ENCODE peak calls at places on chromosome 13, in eight cellular contexts. One of them, this sample, is unnamed.

GRCh38 chr13:69565334-69565733 is 542.3 kb upstream of the ATXN8OS start:
- DNase-seq in activated T-helper 1 cell treated with anti-CD3 and anti-CD28 coated beads, Interleukin-12 subunit alpha, Interleukin-12 subunit beta, Interleukin-2, Interleukin-4 antibody, amounts not matched to agents 30 ng/mL and 10 ng/mL and 1 ng/mL, durations not matched to agents 14 hours and 24 hours and 36 hours: no peak
- DNase-seq in NK-92 treated with Interleukin-12 subunit alpha and Interleukin-12 subunit beta, amount 100 ng/mL, for 24 hours: no peak
- DNase-seq in activated CD4-positive, alpha-beta T cell treated with anti-CD3 and anti-CD28 coated beads for 48 hours: no peak
- DNase-seq in LHCN-M2: peak
- DNase-seq in foreskin fibroblast: no peak
- DNase-seq in naive thymus-derived CD8-positive, alpha-beta T cell: no peak
- DNase-seq in activated T-cell treated with anti-CD3 and anti-CD28 coated beads for 1 hour: no peak
- DNase-seq in this sample: no peak

GRCh38 chr13:71935166-71935840 is 68.3 kb upstream of the DACH1 start:
- DNase-seq in activated T-cell treated with anti-CD3 and anti-CD28 coated beads for 1 hour: no peak
- DNase-seq in naive thymus-derived CD8-positive, alpha-beta T cell: no peak
- DNase-seq in NK-92 treated with Interleukin-12 subunit alpha and Interleukin-12 subunit beta, amount 100 ng/mL, for 24 hours: no peak
- DNase-seq in activated T-helper 1 cell treated with anti-CD3 and anti-CD28 coated beads, Interleukin-12 subunit alpha, Interleukin-12 subunit beta, Interleukin-2, Interleukin-4 antibody, amounts not matched to agents 30 ng/mL and 10 ng/mL and 1 ng/mL, durations not matched to agents 14 hours and 24 hours and 36 hours: no peak
- DNase-seq in LHCN-M2: no peak
- DNase-seq in activated CD4-positive, alpha-beta T cell treated with anti-CD3 and anti-CD28 coated beads for 48 hours: no peak
- DNase-seq in foreskin fibroblast: no peak
- DNase-seq in this sample: no peak

GRCh38 chr13:32917504-32917903 is 98.7 kb upstream of the KL start:
- DNase-seq in LHCN-M2: no peak
- DNase-seq in foreskin fibroblast: no peak
- DNase-seq in activated CD4-positive, alpha-beta T cell treated with anti-CD3 and anti-CD28 coated beads for 48 hours: no peak
- DNase-seq in activated T-cell treated with anti-CD3 and anti-CD28 coated beads for 1 hour: no peak
- DNase-seq in NK-92 treated with Interleukin-12 subunit alpha and Interleukin-12 subunit beta, amount 100 ng/mL, for 24 hours: no peak
- DNase-seq in activated T-helper 1 cell treated with anti-CD3 and anti-CD28 coated beads, Interleukin-12 subunit alpha, Interleukin-12 subunit beta, Interleukin-2, Interleukin-4 antibody, amounts not matched to agents 30 ng/mL and 10 ng/mL and 1 ng/mL, durations not matched to agents 14 hours and 24 hours and 36 hours: no peak
- DNase-seq in naive thymus-derived CD8-positive, alpha-beta T cell: no peak
- DNase-seq in this sample: no peak

GRCh38 chr13:24540236-24541126 is 27.9 kb upstream of the PARP4 start:
- DNase-seq in LHCN-M2: no peak
- DNase-seq in activated T-cell treated with anti-CD3 and anti-CD28 coated beads for 1 hour: no peak
- DNase-seq in foreskin fibroblast: peak
- DNase-seq in activated CD4-positive, alpha-beta T cell treated with anti-CD3 and anti-CD28 coated beads for 48 hours: no peak
- DNase-seq in naive thymus-derived CD8-positive, alpha-beta T cell: no peak
- DNase-seq in NK-92 treated with Interleukin-12 subunit alpha and Interleukin-12 subunit beta, amount 100 ng/mL, for 24 hours: no peak
- DNase-seq in activated T-helper 1 cell treated with anti-CD3 and anti-CD28 coated beads, Interleukin-12 subunit alpha, Interleukin-12 subunit beta, Interleukin-2, Interleukin-4 antibody, amounts not matched to agents 30 ng/mL and 10 ng/mL and 1 ng/mL, durations not matched to agents 14 hours and 24 hours and 36 hours: no peak
- DNase-seq in this sample: no peak

GRCh38 chr13:39051157-39051556 is 12.9 kb downstream of the NHLRC3 start:
- DNase-seq in foreskin fibroblast: peak
- DNase-seq in activated T-helper 1 cell treated with anti-CD3 and anti-CD28 coated beads, Interleukin-12 subunit alpha, Interleukin-12 subunit beta, Interleukin-2, Interleukin-4 antibody, amounts not matched to agents 30 ng/mL and 10 ng/mL and 1 ng/mL, durations not matched to agents 14 hours and 24 hours and 36 hours: no peak
- DNase-seq in naive thymus-derived CD8-positive, alpha-beta T cell: no peak
- DNase-seq in activated T-cell treated with anti-CD3 and anti-CD28 coated beads for 1 hour: no peak
- DNase-seq in LHCN-M2: peak
- DNase-seq in activated CD4-positive, alpha-beta T cell treated with anti-CD3 and anti-CD28 coated beads for 48 hours: no peak
- DNase-seq in NK-92 treated with Interleukin-12 subunit alpha and Interleukin-12 subunit beta, amount 100 ng/mL, for 24 hours: no peak
- DNase-seq in this sample: peak

GRCh38 chr13:110479648-110480047 is 81.9 kb downstream of the RAB20 start:
- DNase-seq in foreskin fibroblast: no peak
- DNase-seq in activated T-helper 1 cell treated with anti-CD3 and anti-CD28 coated beads, Interleukin-12 subunit alpha, Interleukin-12 subunit beta, Interleukin-2, Interleukin-4 antibody, amounts not matched to agents 30 ng/mL and 10 ng/mL and 1 ng/mL, durations not matched to agents 14 hours and 24 hours and 36 hours: no peak
- DNase-seq in activated T-cell treated with anti-CD3 and anti-CD28 coated beads for 1 hour: no peak
- DNase-seq in naive thymus-derived CD8-positive, alpha-beta T cell: no peak
- DNase-seq in activated CD4-positive, alpha-beta T cell treated with anti-CD3 and anti-CD28 coated beads for 48 hours: no peak
- DNase-seq in LHCN-M2: no peak
- DNase-seq in NK-92 treated with Interleukin-12 subunit alpha and Interleukin-12 subunit beta, amount 100 ng/mL, for 24 hours: no peak
- DNase-seq in this sample: no peak

GRCh38 chr13:40981361-40981760 is 37.8 kb downstream of the ELF1 start:
- DNase-seq in activated CD4-positive, alpha-beta T cell treated with anti-CD3 and anti-CD28 coated beads for 48 hours: no peak
- DNase-seq in activated T-cell treated with anti-CD3 and anti-CD28 coated beads for 1 hour: no peak
- DNase-seq in naive thymus-derived CD8-positive, alpha-beta T cell: no peak
- DNase-seq in NK-92 treated with Interleukin-12 subunit alpha and Interleukin-12 subunit beta, amount 100 ng/mL, for 24 hours: no peak
- DNase-seq in activated T-helper 1 cell treated with anti-CD3 and anti-CD28 coated beads, Interleukin-12 subunit alpha, Interleukin-12 subunit beta, Interleukin-2, Interleukin-4 antibody, amounts not matched to agents 30 ng/mL and 10 ng/mL and 1 ng/mL, durations not matched to agents 14 hours and 24 hours and 36 hours: no peak
- DNase-seq in foreskin fibroblast: no peak
- DNase-seq in LHCN-M2: no peak
- DNase-seq in this sample: no peak

GRCh38 chr13:73061478-73062275 is 2.9 kb downstream of the KLF5 start:
- DNase-seq in activated CD4-positive, alpha-beta T cell treated with anti-CD3 and anti-CD28 coated beads for 48 hours: no peak
- DNase-seq in LHCN-M2: no peak
- DNase-seq in activated T-helper 1 cell treated with anti-CD3 and anti-CD28 coated beads, Interleukin-12 subunit alpha, Interleukin-12 subunit beta, Interleukin-2, Interleukin-4 antibody, amounts not matched to agents 30 ng/mL and 10 ng/mL and 1 ng/mL, durations not matched to agents 14 hours and 24 hours and 36 hours: no peak
- DNase-seq in naive thymus-derived CD8-positive, alpha-beta T cell: no peak
- DNase-seq in NK-92 treated with Interleukin-12 subunit alpha and Interleukin-12 subunit beta, amount 100 ng/mL, for 24 hours: no peak
- DNase-seq in foreskin fibroblast: no peak
- DNase-seq in activated T-cell treated with anti-CD3 and anti-CD28 coated beads for 1 hour: no peak
- DNase-seq in this sample: no peak

GRCh38 chr13:106100261-106100919 is 435.1 kb downstream of the EFNB2 start:
- DNase-seq in activated T-cell treated with anti-CD3 and anti-CD28 coated beads for 1 hour: no peak
- DNase-seq in LHCN-M2: no peak
- DNase-seq in naive thymus-derived CD8-positive, alpha-beta T cell: no peak
- DNase-seq in activated T-helper 1 cell treated with anti-CD3 and anti-CD28 coated beads, Interleukin-12 subunit alpha, Interleukin-12 subunit beta, Interleukin-2, Interleukin-4 antibody, amounts not matched to agents 30 ng/mL and 10 ng/mL and 1 ng/mL, durations not matched to agents 14 hours and 24 hours and 36 hours: no peak
- DNase-seq in NK-92 treated with Interleukin-12 subunit alpha and Interleukin-12 subunit beta, amount 100 ng/mL, for 24 hours: no peak
- DNase-seq in activated CD4-positive, alpha-beta T cell treated with anti-CD3 and anti-CD28 coated beads for 48 hours: no peak
- DNase-seq in foreskin fibroblast: no peak
- DNase-seq in this sample: peak

GRCh38 chr13:110811008-110811720 is 97.7 kb downstream of the ING1 start:
- DNase-seq in activated T-helper 1 cell treated with anti-CD3 and anti-CD28 coated beads, Interleukin-12 subunit alpha, Interleukin-12 subunit beta, Interleukin-2, Interleukin-4 antibody, amounts not matched to agents 30 ng/mL and 10 ng/mL and 1 ng/mL, durations not matched to agents 14 hours and 24 hours and 36 hours: no peak
- DNase-seq in activated CD4-positive, alpha-beta T cell treated with anti-CD3 and anti-CD28 coated beads for 48 hours: no peak
- DNase-seq in NK-92 treated with Interleukin-12 subunit alpha and Interleukin-12 subunit beta, amount 100 ng/mL, for 24 hours: no peak
- DNase-seq in foreskin fibroblast: peak
- DNase-seq in naive thymus-derived CD8-positive, alpha-beta T cell: no peak
- DNase-seq in activated T-cell treated with anti-CD3 and anti-CD28 coated beads for 1 hour: no peak
- DNase-seq in LHCN-M2: no peak
- DNase-seq in this sample: no peak

GRCh38 chr13:24624363-24624762 is 55.8 kb upstream of the ATP12A start:
- DNase-seq in activated T-cell treated with anti-CD3 and anti-CD28 coated beads for 1 hour: no peak
- DNase-seq in NK-92 treated with Interleukin-12 subunit alpha and Interleukin-12 subunit beta, amount 100 ng/mL, for 24 hours: no peak
- DNase-seq in LHCN-M2: no peak
- DNase-seq in foreskin fibroblast: no peak
- DNase-seq in naive thymus-derived CD8-positive, alpha-beta T cell: no peak
- DNase-seq in activated T-helper 1 cell treated with anti-CD3 and anti-CD28 coated beads, Interleukin-12 subunit alpha, Interleukin-12 subunit beta, Interleukin-2, Interleukin-4 antibody, amounts not matched to agents 30 ng/mL and 10 ng/mL and 1 ng/mL, durations not matched to agents 14 hours and 24 hours and 36 hours: no peak
- DNase-seq in activated CD4-positive, alpha-beta T cell treated with anti-CD3 and anti-CD28 coated beads for 48 hours: no peak
- DNase-seq in this sample: no peak

GRCh38 chr13:110571897-110572777 is 10.6 kb upstream of the RAB20 start:
- DNase-seq in activated T-cell treated with anti-CD3 and anti-CD28 coated beads for 1 hour: no peak
- DNase-seq in LHCN-M2: no peak
- DNase-seq in activated CD4-positive, alpha-beta T cell treated with anti-CD3 and anti-CD28 coated beads for 48 hours: no peak
- DNase-seq in activated T-helper 1 cell treated with anti-CD3 and anti-CD28 coated beads, Interleukin-12 subunit alpha, Interleukin-12 subunit beta, Interleukin-2, Interleukin-4 antibody, amounts not matched to agents 30 ng/mL and 10 ng/mL and 1 ng/mL, durations not matched to agents 14 hours and 24 hours and 36 hours: no peak
- DNase-seq in NK-92 treated with Interleukin-12 subunit alpha and Interleukin-12 subunit beta, amount 100 ng/mL, for 24 hours: no peak
- DNase-seq in naive thymus-derived CD8-positive, alpha-beta T cell: no peak
- DNase-seq in foreskin fibroblast: no peak
- DNase-seq in this sample: no peak

GRCh38 chr13:31890946-31891345 is 140.6 kb upstream of the FRY start:
- DNase-seq in activated CD4-positive, alpha-beta T cell treated with anti-CD3 and anti-CD28 coated beads for 48 hours: no peak
- DNase-seq in NK-92 treated with Interleukin-12 subunit alpha and Interleukin-12 subunit beta, amount 100 ng/mL, for 24 hours: no peak
- DNase-seq in activated T-cell treated with anti-CD3 and anti-CD28 coated beads for 1 hour: no peak
- DNase-seq in naive thymus-derived CD8-positive, alpha-beta T cell: no peak
- DNase-seq in activated T-helper 1 cell treated with anti-CD3 and anti-CD28 coated beads, Interleukin-12 subunit alpha, Interleukin-12 subunit beta, Interleukin-2, Interleukin-4 antibody, amounts not matched to agents 30 ng/mL and 10 ng/mL and 1 ng/mL, durations not matched to agents 14 hours and 24 hours and 36 hours: no peak
- DNase-seq in LHCN-M2: peak
- DNase-seq in foreskin fibroblast: no peak
- DNase-seq in this sample: no peak

GRCh38 chr13:112132142-112132541 is 65.2 kb downstream of the SOX1 start:
- DNase-seq in naive thymus-derived CD8-positive, alpha-beta T cell: no peak
- DNase-seq in foreskin fibroblast: no peak
- DNase-seq in activated CD4-positive, alpha-beta T cell treated with anti-CD3 and anti-CD28 coated beads for 48 hours: no peak
- DNase-seq in NK-92 treated with Interleukin-12 subunit alpha and Interleukin-12 subunit beta, amount 100 ng/mL, for 24 hours: no peak
- DNase-seq in activated T-helper 1 cell treated with anti-CD3 and anti-CD28 coated beads, Interleukin-12 subunit alpha, Interleukin-12 subunit beta, Interleukin-2, Interleukin-4 antibody, amounts not matched to agents 30 ng/mL and 10 ng/mL and 1 ng/mL, durations not matched to agents 14 hours and 24 hours and 36 hours: no peak
- DNase-seq in activated T-cell treated with anti-CD3 and anti-CD28 coated beads for 1 hour: no peak
- DNase-seq in LHCN-M2: no peak
- DNase-seq in this sample: no peak

GRCh38 chr13:101881593-101881992 is 429.1 kb downstream of the ITGBL1 start:
- DNase-seq in naive thymus-derived CD8-positive, alpha-beta T cell: no peak
- DNase-seq in activated T-cell treated with anti-CD3 and anti-CD28 coated beads for 1 hour: no peak
- DNase-seq in NK-92 treated with Interleukin-12 subunit alpha and Interleukin-12 subunit beta, amount 100 ng/mL, for 24 hours: no peak
- DNase-seq in LHCN-M2: no peak
- DNase-seq in foreskin fibroblast: no peak
- DNase-seq in activated CD4-positive, alpha-beta T cell treated with anti-CD3 and anti-CD28 coated beads for 48 hours: no peak
- DNase-seq in activated T-helper 1 cell treated with anti-CD3 and anti-CD28 coated beads, Interleukin-12 subunit alpha, Interleukin-12 subunit beta, Interleukin-2, Interleukin-4 antibody, amounts not matched to agents 30 ng/mL and 10 ng/mL and 1 ng/mL, durations not matched to agents 14 hours and 24 hours and 36 hours: no peak
- DNase-seq in this sample: no peak

GRCh38 chr13:51902776-51903175 is 41.0 kb downstream of the CCDC70 start:
- DNase-seq in activated CD4-positive, alpha-beta T cell treated with anti-CD3 and anti-CD28 coated beads for 48 hours: no peak
- DNase-seq in activated T-cell treated with anti-CD3 and anti-CD28 coated beads for 1 hour: no peak
- DNase-seq in NK-92 treated with Interleukin-12 subunit alpha and Interleukin-12 subunit beta, amount 100 ng/mL, for 24 hours: no peak
- DNase-seq in naive thymus-derived CD8-positive, alpha-beta T cell: no peak
- DNase-seq in activated T-helper 1 cell treated with anti-CD3 and anti-CD28 coated beads, Interleukin-12 subunit alpha, Interleukin-12 subunit beta, Interleukin-2, Interleukin-4 antibody, amounts not matched to agents 30 ng/mL and 10 ng/mL and 1 ng/mL, durations not matched to agents 14 hours and 24 hours and 36 hours: no peak
- DNase-seq in LHCN-M2: no peak
- DNase-seq in foreskin fibroblast: no peak
- DNase-seq in this sample: no peak

GRCh38 chr13:75739244-75739868 is 103.2 kb downstream of the LMO7 start:
- DNase-seq in foreskin fibroblast: peak
- DNase-seq in NK-92 treated with Interleukin-12 subunit alpha and Interleukin-12 subunit beta, amount 100 ng/mL, for 24 hours: no peak
- DNase-seq in LHCN-M2: no peak
- DNase-seq in activated CD4-positive, alpha-beta T cell treated with anti-CD3 and anti-CD28 coated beads for 48 hours: no peak
- DNase-seq in activated T-cell treated with anti-CD3 and anti-CD28 coated beads for 1 hour: no peak
- DNase-seq in activated T-helper 1 cell treated with anti-CD3 and anti-CD28 coated beads, Interleukin-12 subunit alpha, Interleukin-12 subunit beta, Interleukin-2, Interleukin-4 antibody, amounts not matched to agents 30 ng/mL and 10 ng/mL and 1 ng/mL, durations not matched to agents 14 hours and 24 hours and 36 hours: no peak
- DNase-seq in naive thymus-derived CD8-positive, alpha-beta T cell: no peak
- DNase-seq in this sample: no peak

GRCh38 chr13:53781941-53782340 is 753.3 kb downstream of the OLFM4 start:
- DNase-seq in naive thymus-derived CD8-positive, alpha-beta T cell: no peak
- DNase-seq in LHCN-M2: no peak
- DNase-seq in activated T-helper 1 cell treated with anti-CD3 and anti-CD28 coated beads, Interleukin-12 subunit alpha, Interleukin-12 subunit beta, Interleukin-2, Interleukin-4 antibody, amounts not matched to agents 30 ng/mL and 10 ng/mL and 1 ng/mL, durations not matched to agents 14 hours and 24 hours and 36 hours: no peak
- DNase-seq in activated T-cell treated with anti-CD3 and anti-CD28 coated beads for 1 hour: no peak
- DNase-seq in activated CD4-positive, alpha-beta T cell treated with anti-CD3 and anti-CD28 coated beads for 48 hours: no peak
- DNase-seq in foreskin fibroblast: no peak
- DNase-seq in NK-92 treated with Interleukin-12 subunit alpha and Interleukin-12 subunit beta, amount 100 ng/mL, for 24 hours: no peak
- DNase-seq in this sample: peak

GRCh38 chr13:110457361-110457760 is 104.2 kb downstream of the RAB20 start:
- DNase-seq in activated CD4-positive, alpha-beta T cell treated with anti-CD3 and anti-CD28 coated beads for 48 hours: no peak
- DNase-seq in foreskin fibroblast: no peak
- DNase-seq in activated T-helper 1 cell treated with anti-CD3 and anti-CD28 coated beads, Interleukin-12 subunit alpha, Interleukin-12 subunit beta, Interleukin-2, Interleukin-4 antibody, amounts not matched to agents 30 ng/mL and 10 ng/mL and 1 ng/mL, durations not matched to agents 14 hours and 24 hours and 36 hours: no peak
- DNase-seq in naive thymus-derived CD8-positive, alpha-beta T cell: no peak
- DNase-seq in NK-92 treated with Interleukin-12 subunit alpha and Interleukin-12 subunit beta, amount 100 ng/mL, for 24 hours: no peak
- DNase-seq in LHCN-M2: no peak
- DNase-seq in activated T-cell treated with anti-CD3 and anti-CD28 coated beads for 1 hour: no peak
- DNase-seq in this sample: no peak

GRCh38 chr13:85313761-85314503 is 485.3 kb downstream of the SLITRK6 start:
- DNase-seq in activated T-helper 1 cell treated with anti-CD3 and anti-CD28 coated beads, Interleukin-12 subunit alpha, Interleukin-12 subunit beta, Interleukin-2, Interleukin-4 antibody, amounts not matched to agents 30 ng/mL and 10 ng/mL and 1 ng/mL, durations not matched to agents 14 hours and 24 hours and 36 hours: no peak
- DNase-seq in activated CD4-positive, alpha-beta T cell treated with anti-CD3 and anti-CD28 coated beads for 48 hours: no peak
- DNase-seq in activated T-cell treated with anti-CD3 and anti-CD28 coated beads for 1 hour: no peak
- DNase-seq in NK-92 treated with Interleukin-12 subunit alpha and Interleukin-12 subunit beta, amount 100 ng/mL, for 24 hours: no peak
- DNase-seq in LHCN-M2: peak
- DNase-seq in naive thymus-derived CD8-positive, alpha-beta T cell: no peak
- DNase-seq in foreskin fibroblast: peak
- DNase-seq in this sample: no peak

GRCh38 chr13:80533175-80533574 is 192.2 kb upstream of the SPRY2 start:
- DNase-seq in activated CD4-positive, alpha-beta T cell treated with anti-CD3 and anti-CD28 coated beads for 48 hours: no peak
- DNase-seq in naive thymus-derived CD8-positive, alpha-beta T cell: no peak
- DNase-seq in foreskin fibroblast: no peak
- DNase-seq in activated T-cell treated with anti-CD3 and anti-CD28 coated beads for 1 hour: no peak
- DNase-seq in NK-92 treated with Interleukin-12 subunit alpha and Interleukin-12 subunit beta, amount 100 ng/mL, for 24 hours: no peak
- DNase-seq in LHCN-M2: no peak
- DNase-seq in activated T-helper 1 cell treated with anti-CD3 and anti-CD28 coated beads, Interleukin-12 subunit alpha, Interleukin-12 subunit beta, Interleukin-2, Interleukin-4 antibody, amounts not matched to agents 30 ng/mL and 10 ng/mL and 1 ng/mL, durations not matched to agents 14 hours and 24 hours and 36 hours: no peak
- DNase-seq in this sample: no peak

GRCh38 chr13:71902676-71903075 is 35.7 kb upstream of the DACH1 start:
- DNase-seq in activated CD4-positive, alpha-beta T cell treated with anti-CD3 and anti-CD28 coated beads for 48 hours: no peak
- DNase-seq in NK-92 treated with Interleukin-12 subunit alpha and Interleukin-12 subunit beta, amount 100 ng/mL, for 24 hours: no peak
- DNase-seq in LHCN-M2: no peak
- DNase-seq in foreskin fibroblast: no peak
- DNase-seq in naive thymus-derived CD8-positive, alpha-beta T cell: no peak
- DNase-seq in activated T-cell treated with anti-CD3 and anti-CD28 coated beads for 1 hour: no peak
- DNase-seq in activated T-helper 1 cell treated with anti-CD3 and anti-CD28 coated beads, Interleukin-12 subunit alpha, Interleukin-12 subunit beta, Interleukin-2, Interleukin-4 antibody, amounts not matched to agents 30 ng/mL and 10 ng/mL and 1 ng/mL, durations not matched to agents 14 hours and 24 hours and 36 hours: no peak
- DNase-seq in this sample: no peak

GRCh38 chr13:95251641-95252040 is 49.6 kb downstream of the ABCC4 start:
- DNase-seq in NK-92 treated with Interleukin-12 subunit alpha and Interleukin-12 subunit beta, amount 100 ng/mL, for 24 hours: no peak
- DNase-seq in activated CD4-positive, alpha-beta T cell treated with anti-CD3 and anti-CD28 coated beads for 48 hours: no peak
- DNase-seq in foreskin fibroblast: no peak
- DNase-seq in naive thymus-derived CD8-positive, alpha-beta T cell: no peak
- DNase-seq in LHCN-M2: no peak
- DNase-seq in activated T-helper 1 cell treated with anti-CD3 and anti-CD28 coated beads, Interleukin-12 subunit alpha, Interleukin-12 subunit beta, Interleukin-2, Interleukin-4 antibody, amounts not matched to agents 30 ng/mL and 10 ng/mL and 1 ng/mL, durations not matched to agents 14 hours and 24 hours and 36 hours: no peak
- DNase-seq in activated T-cell treated with anti-CD3 and anti-CD28 coated beads for 1 hour: no peak
- DNase-seq in this sample: no peak

GRCh38 chr13:50923272-50923671 is 13.7 kb downstream of the RNASEH2B start:
- DNase-seq in LHCN-M2: no peak
- DNase-seq in foreskin fibroblast: no peak
- DNase-seq in activated T-cell treated with anti-CD3 and anti-CD28 coated beads for 1 hour: no peak
- DNase-seq in naive thymus-derived CD8-positive, alpha-beta T cell: no peak
- DNase-seq in activated T-helper 1 cell treated with anti-CD3 and anti-CD28 coated beads, Interleukin-12 subunit alpha, Interleukin-12 subunit beta, Interleukin-2, Interleukin-4 antibody, amounts not matched to agents 30 ng/mL and 10 ng/mL and 1 ng/mL, durations not matched to agents 14 hours and 24 hours and 36 hours: no peak
- DNase-seq in activated CD4-positive, alpha-beta T cell treated with anti-CD3 and anti-CD28 coated beads for 48 hours: no peak
- DNase-seq in NK-92 treated with Interleukin-12 subunit alpha and Interleukin-12 subunit beta, amount 100 ng/mL, for 24 hours: no peak
- DNase-seq in this sample: no peak

GRCh38 chr13:106772202-106772601 is 204.3 kb upstream of the ARGLU1 start:
- DNase-seq in activated T-cell treated with anti-CD3 and anti-CD28 coated beads for 1 hour: no peak
- DNase-seq in naive thymus-derived CD8-positive, alpha-beta T cell: no peak
- DNase-seq in foreskin fibroblast: no peak
- DNase-seq in activated T-helper 1 cell treated with anti-CD3 and anti-CD28 coated beads, Interleukin-12 subunit alpha, Interleukin-12 subunit beta, Interleukin-2, Interleukin-4 antibody, amounts not matched to agents 30 ng/mL and 10 ng/mL and 1 ng/mL, durations not matched to agents 14 hours and 24 hours and 36 hours: no peak
- DNase-seq in activated CD4-positive, alpha-beta T cell treated with anti-CD3 and anti-CD28 coated beads for 48 hours: no peak
- DNase-seq in NK-92 treated with Interleukin-12 subunit alpha and Interleukin-12 subunit beta, amount 100 ng/mL, for 24 hours: no peak
- DNase-seq in LHCN-M2: no peak
- DNase-seq in this sample: no peak

GRCh38 chr13:53101883-53102282 is 73.3 kb downstream of the OLFM4 start:
- DNase-seq in naive thymus-derived CD8-positive, alpha-beta T cell: no peak
- DNase-seq in activated T-cell treated with anti-CD3 and anti-CD28 coated beads for 1 hour: no peak
- DNase-seq in NK-92 treated with Interleukin-12 subunit alpha and Interleukin-12 subunit beta, amount 100 ng/mL, for 24 hours: no peak
- DNase-seq in activated T-helper 1 cell treated with anti-CD3 and anti-CD28 coated beads, Interleukin-12 subunit alpha, Interleukin-12 subunit beta, Interleukin-2, Interleukin-4 antibody, amounts not matched to agents 30 ng/mL and 10 ng/mL and 1 ng/mL, durations not matched to agents 14 hours and 24 hours and 36 hours: no peak
- DNase-seq in LHCN-M2: no peak
- DNase-seq in foreskin fibroblast: no peak
- DNase-seq in activated CD4-positive, alpha-beta T cell treated with anti-CD3 and anti-CD28 coated beads for 48 hours: no peak
- DNase-seq in this sample: no peak

GRCh38 chr13:111115051-111115840 is at the start of gene ARHGEF7:
- DNase-seq in activated T-helper 1 cell treated with anti-CD3 and anti-CD28 coated beads, Interleukin-12 subunit alpha, Interleukin-12 subunit beta, Interleukin-2, Interleukin-4 antibody, amounts not matched to agents 30 ng/mL and 10 ng/mL and 1 ng/mL, durations not matched to agents 14 hours and 24 hours and 36 hours: no peak
- DNase-seq in NK-92 treated with Interleukin-12 subunit alpha and Interleukin-12 subunit beta, amount 100 ng/mL, for 24 hours: no peak
- DNase-seq in naive thymus-derived CD8-positive, alpha-beta T cell: no peak
- DNase-seq in activated CD4-positive, alpha-beta T cell treated with anti-CD3 and anti-CD28 coated beads for 48 hours: no peak
- DNase-seq in activated T-cell treated with anti-CD3 and anti-CD28 coated beads for 1 hour: no peak
- DNase-seq in LHCN-M2: no peak
- DNase-seq in foreskin fibroblast: peak
- DNase-seq in this sample: no peak

GRCh38 chr13:85582890-85583289 is 216.3 kb downstream of the SLITRK6 start:
- DNase-seq in activated T-helper 1 cell treated with anti-CD3 and anti-CD28 coated beads, Interleukin-12 subunit alpha, Interleukin-12 subunit beta, Interleukin-2, Interleukin-4 antibody, amounts not matched to agents 30 ng/mL and 10 ng/mL and 1 ng/mL, durations not matched to agents 14 hours and 24 hours and 36 hours: no peak
- DNase-seq in naive thymus-derived CD8-positive, alpha-beta T cell: no peak
- DNase-seq in foreskin fibroblast: peak
- DNase-seq in activated CD4-positive, alpha-beta T cell treated with anti-CD3 and anti-CD28 coated beads for 48 hours: no peak
- DNase-seq in NK-92 treated with Interleukin-12 subunit alpha and Interleukin-12 subunit beta, amount 100 ng/mL, for 24 hours: no peak
- DNase-seq in LHCN-M2: no peak
- DNase-seq in activated T-cell treated with anti-CD3 and anti-CD28 coated beads for 1 hour: no peak
- DNase-seq in this sample: no peak

GRCh38 chr13:109869312-109870237 is 83.2 kb upstream of the IRS2 start:
- DNase-seq in NK-92 treated with Interleukin-12 subunit alpha and Interleukin-12 subunit beta, amount 100 ng/mL, for 24 hours: no peak
- DNase-seq in activated T-helper 1 cell treated with anti-CD3 and anti-CD28 coated beads, Interleukin-12 subunit alpha, Interleukin-12 subunit beta, Interleukin-2, Interleukin-4 antibody, amounts not matched to agents 30 ng/mL and 10 ng/mL and 1 ng/mL, durations not matched to agents 14 hours and 24 hours and 36 hours: no peak
- DNase-seq in LHCN-M2: peak
- DNase-seq in activated T-cell treated with anti-CD3 and anti-CD28 coated beads for 1 hour: no peak
- DNase-seq in naive thymus-derived CD8-positive, alpha-beta T cell: no peak
- DNase-seq in foreskin fibroblast: peak
- DNase-seq in activated CD4-positive, alpha-beta T cell treated with anti-CD3 and anti-CD28 coated beads for 48 hours: peak
- DNase-seq in this sample: peak

GRCh38 chr13:42832341-42833153 is 51.2 kb downstream of the FAM216B start:
- DNase-seq in activated T-helper 1 cell treated with anti-CD3 and anti-CD28 coated beads, Interleukin-12 subunit alpha, Interleukin-12 subunit beta, Interleukin-2, Interleukin-4 antibody, amounts not matched to agents 30 ng/mL and 10 ng/mL and 1 ng/mL, durations not matched to agents 14 hours and 24 hours and 36 hours: no peak
- DNase-seq in LHCN-M2: peak
- DNase-seq in NK-92 treated with Interleukin-12 subunit alpha and Interleukin-12 subunit beta, amount 100 ng/mL, for 24 hours: no peak
- DNase-seq in naive thymus-derived CD8-positive, alpha-beta T cell: no peak
- DNase-seq in activated T-cell treated with anti-CD3 and anti-CD28 coated beads for 1 hour: no peak
- DNase-seq in activated CD4-positive, alpha-beta T cell treated with anti-CD3 and anti-CD28 coated beads for 48 hours: no peak
- DNase-seq in foreskin fibroblast: peak
- DNase-seq in this sample: no peak